ENCODE peak calls at places on chromosomes 7 and 10, in five cellular contexts. Y is spleen; J is CD8-positive, alpha-beta T cell; P is adrenal gland; R is mammary epithelial cell. Z is an unnamed sample.

GRCh38 chr10:70931168-70931805 is 42.9 kb upstream of the PCBD1 start:
- DNase-seq in Y (no peak), J (no peak), P (no peak), R (peak; percentile 79), Z (no peak)

GRCh38 chr10:102132563-102133372 is at the start of gene PPRC1:
- DNase-seq in Y (peak; percentile 99), J (peak; percentile 94), P (peak; percentile 99), R (peak; percentile 98), Z (peak; percentile 99)

GRCh38 chr7:149562602-149563001 is 65.0 kb upstream of the ZNF746 start:
- DNase-seq in Y (no peak), J (no peak), P (no peak), R (peak; percentile 33), Z (no peak)

GRCh38 chr7:3914385-3914784 is 613.3 kb downstream of the SDK1 start:
- DNase-seq in Y (no peak), J (no peak), P (no peak), R (no peak), Z (no peak)

GRCh38 chr10:8311526-8312070 is 257.1 kb downstream of the GATA3 start:
- DNase-seq in Y (no peak), J (no peak), P (no peak), R (no peak), Z (no peak)

GRCh38 chr7:157977306-157977705 is 610.3 kb downstream of the PTPRN2 start:
- DNase-seq in Y (peak; percentile 59), J (no peak), P (no peak), R (no peak), Z (no peak)

GRCh38 chr10:83289373-83289772 is 849.9 kb upstream of the GHITM start:
- DNase-seq in Y (no peak), J (no peak), P (no peak), R (no peak), Z (no peak)

GRCh38 chr7:138842111-138842510 is 44.1 kb upstream of the ATP6V0A4 start:
- DNase-seq in Y (no peak), J (no peak), P (peak; percentile 54), R (peak; percentile 12), Z (no peak)

GRCh38 chr10:62043493-62043938 is 142.0 kb downstream of the ARID5B start:
- DNase-seq in Y (no peak), J (no peak), P (no peak), R (no peak), Z (no peak)

GRCh38 chr10:33253411-33253810 is 81.1 kb downstream of the NRP1 start:
- DNase-seq in Y (no peak), J (no peak), P (no peak), R (no peak), Z (no peak)

GRCh38 chr7:148503900-148504487 is 86.6 kb upstream of the C7orf33 start:
- DNase-seq in Y (no peak), J (no peak), P (no peak), R (peak; percentile 15), Z (no peak)

GRCh38 chr10:116385311-116385710 is 42.3 kb upstream of the PNLIPRP3 start:
- DNase-seq in Y (no peak), J (no peak), P (no peak), R (no peak), Z (no peak)

GRCh38 chr10:22246680-22247391 is 29.0 kb upstream of the EBLN1 start:
- DNase-seq in Y (no peak), J (no peak), P (no peak), R (peak; percentile 97), Z (no peak)

GRCh38 chr10:110471566-110472139 is 26.1 kb upstream of the DUSP5 start:
- DNase-seq in Y (no peak), J (no peak), P (no peak), R (peak; percentile 40), Z (no peak)

GRCh38 chr7:109842386-109842785 is 1248.5 kb upstream of the LRRN3 start:
- DNase-seq in Y (no peak), J (no peak), P (no peak), R (no peak), Z (no peak)

GRCh38 chr7:109844362-109844761 is 1246.6 kb upstream of the LRRN3 start:
- DNase-seq in Y (no peak), J (no peak), P (no peak), R (no peak), Z (no peak)
- TF ChIP-seq CTCF in Y (no peak), J (peak; percentile 22), P (peak; percentile 30), R (peak; percentile 50), Z (no peak)

GRCh38 chr7:155648752-155649339 is 4.4 kb downstream of the RBM33 start:
- DNase-seq in Y (no peak), J (no peak), P (no peak), R (no peak), Z (no peak)

GRCh38 chr7:155652156-155653124 is 8.0 kb downstream of the RBM33 start:
- DNase-seq in Y (no peak), J (no peak), P (no peak), R (peak; percentile 68), Z (no peak)

GRCh38 chr7:155656891-155657290 is 12.4 kb downstream of the RBM33 start:
- DNase-seq in Y (no peak), J (no peak), P (no peak), R (no peak), Z (no peak)

GRCh38 chr7:155649588-155649987 is 5.1 kb downstream of the RBM33 start:
- DNase-seq in Y (no peak), J (no peak), P (no peak), R (no peak), Z (no peak)

GRCh38 chr7:155653773-155654172 is 9.3 kb downstream of the RBM33 start:
- DNase-seq in Y (no peak), J (no peak), P (no peak), R (peak; percentile 69), Z (peak; percentile 74)
- H3K4me1 ChIP-seq in Y (peaks cover 77% of the 10 kb centered on the region), J (peaks cover 65% of the 10 kb centered on the region), P (peaks cover 12% of the 10 kb centered on the region), R (peaks cover 20% of the 10 kb centered on the region), Z (peaks cover 18% of the 10 kb centered on the region)

DNA sequence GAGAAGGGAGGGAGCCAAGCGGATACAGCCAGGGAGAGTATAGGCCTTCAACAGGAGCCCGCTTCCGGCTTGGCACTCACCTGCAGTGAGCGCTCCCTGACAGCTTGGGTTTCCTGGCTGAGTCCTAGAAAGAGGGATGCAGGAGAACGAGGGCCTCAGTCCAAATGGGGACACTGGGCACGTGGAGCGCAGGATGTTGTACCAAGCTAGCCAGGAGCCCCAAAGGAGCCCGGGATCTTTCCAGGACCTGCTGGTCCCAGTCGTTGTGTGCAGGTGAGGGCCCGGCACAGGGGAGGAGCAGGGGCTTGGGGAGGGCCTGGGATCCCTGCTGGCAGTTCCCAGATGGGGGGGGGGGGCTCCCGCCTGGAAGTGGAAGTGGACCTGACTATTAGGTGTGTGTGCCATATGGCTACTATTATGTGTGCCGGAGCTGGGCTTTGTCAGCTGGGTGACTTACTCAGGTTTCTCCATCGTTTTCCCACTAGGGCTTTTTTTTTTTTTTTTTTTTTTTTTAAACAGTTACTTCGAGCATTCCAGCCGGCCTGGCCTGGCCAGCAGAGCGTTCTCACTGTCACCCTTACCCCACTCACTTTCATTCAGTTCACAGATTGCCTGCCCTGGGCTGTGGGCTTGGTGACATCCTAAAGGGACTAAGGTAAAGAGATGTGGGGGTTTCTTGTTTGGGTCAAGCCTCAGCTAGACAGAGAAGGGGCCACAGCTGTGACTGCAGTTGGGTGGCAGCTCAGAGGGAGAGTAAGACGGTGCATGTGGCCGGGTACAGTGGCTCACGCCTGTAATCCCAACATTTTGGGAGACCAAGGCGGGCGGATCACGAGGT is 3.8 kb downstream of the AGAP3 start:
- DNase-seq in Y (no peak), J (no peak), P (no peak), R (no peak), Z (no peak)
- H3K4me3 ChIP-seq in Y (no peak overlapping the region), J (no peak overlapping the region), P (no peak overlapping the region), R (no peak overlapping the region), Z (no peak overlapping the region)

GRCh38 chr10:87092861-87093460 is 1.7 kb downstream of the GLUD1 start:
- DNase-seq in Y (no peak), J (no peak), P (no peak), R (peak; percentile 41), Z (no peak)

GRCh38 chr10:87095241-87095945 is 387 bp downstream of the SHLD2 start:
- DNase-seq in Y (peak; percentile 96), J (peak; percentile 65), P (peak; percentile 92), R (peak; percentile 86), Z (peak; percentile 84)

GRCh38 chr10:87093461-87094372 is 926 bp downstream of the GLUD1 start:
- DNase-seq in Y (peak; percentile 93), J (peak; percentile 27), P (peak; percentile 83), R (peak; percentile 53), Z (peak; percentile 78)

GRCh38 chr10:87092356-87092860 is 2.2 kb downstream of the GLUD1 start:
- DNase-seq in Y (no peak), J (no peak), P (no peak), R (peak; percentile 31), Z (no peak)

DNA sequence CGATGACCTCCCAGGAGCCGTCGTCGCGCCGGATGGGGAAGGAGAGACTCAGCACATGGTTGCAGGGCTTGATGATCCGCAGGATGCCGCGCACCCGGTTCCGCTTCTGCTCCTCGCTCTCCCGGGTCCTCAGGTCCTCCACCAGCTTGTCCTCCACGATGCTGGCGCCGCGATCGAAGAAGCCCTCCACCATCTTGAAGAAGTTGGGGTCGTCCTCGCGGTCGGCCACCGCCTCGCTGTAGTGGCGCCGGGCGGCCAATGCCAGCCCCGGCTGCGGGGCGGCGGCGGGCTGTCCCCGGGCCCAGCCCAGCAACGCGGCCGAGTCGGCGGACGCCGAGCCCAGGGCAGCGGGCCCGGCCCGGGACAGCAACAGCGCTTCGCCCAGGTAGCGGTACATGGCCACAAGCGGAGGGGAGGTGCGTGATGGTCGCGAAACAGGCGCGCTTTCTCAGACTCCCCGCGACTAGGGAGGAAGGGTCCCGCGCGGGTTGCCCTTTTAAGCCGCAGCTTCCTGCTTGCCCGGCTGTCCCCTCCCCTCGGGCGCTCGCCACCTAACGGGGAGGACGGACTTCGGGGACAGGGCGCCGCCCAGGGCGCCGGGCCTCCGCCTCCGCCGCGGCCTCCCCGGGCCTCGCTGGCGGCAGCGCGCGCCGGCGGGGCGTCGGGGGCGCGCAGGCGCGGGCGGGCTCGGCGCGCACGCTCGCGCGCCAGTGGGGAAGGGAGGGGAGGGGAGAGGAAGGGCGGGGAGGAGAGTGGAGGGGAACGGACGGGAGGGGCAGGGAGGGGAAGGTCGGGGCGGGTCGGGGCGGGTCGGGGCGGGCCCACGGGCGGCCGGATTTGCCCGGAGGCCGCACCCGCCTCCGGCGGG is at the start of the genes GLUD1 and SHLD2:
- DNase-seq in Y (peak; percentile 99), J (peak; percentile 73), P (peak; percentile 95), R (peak; percentile 89), Z (peak; percentile 94)
- TF ChIP-seq CTCF in Y (no peak), J (no peak), P (no peak), R (no peak), Z (no peak)

GRCh38 chr10:128540806-128541739 is 414.9 kb upstream of the MKI67 start:
- DNase-seq in Y (no peak), J (no peak), P (no peak), R (no peak), Z (no peak)

GRCh38 chr10:128542659-128543058 is 416.4 kb upstream of the MKI67 start:
- DNase-seq in Y (no peak), J (no peak), P (no peak), R (no peak), Z (no peak)

GRCh38 chr10:128539784-128540759 is 413.8 kb upstream of the MKI67 start:
- DNase-seq in Y (no peak), J (no peak), P (no peak), R (no peak), Z (no peak)

GRCh38 chr10:128545216-128545615 is 419.0 kb upstream of the MKI67 start:
- DNase-seq in Y (no peak), J (no peak), P (no peak), R (no peak), Z (no peak)

DNA sequence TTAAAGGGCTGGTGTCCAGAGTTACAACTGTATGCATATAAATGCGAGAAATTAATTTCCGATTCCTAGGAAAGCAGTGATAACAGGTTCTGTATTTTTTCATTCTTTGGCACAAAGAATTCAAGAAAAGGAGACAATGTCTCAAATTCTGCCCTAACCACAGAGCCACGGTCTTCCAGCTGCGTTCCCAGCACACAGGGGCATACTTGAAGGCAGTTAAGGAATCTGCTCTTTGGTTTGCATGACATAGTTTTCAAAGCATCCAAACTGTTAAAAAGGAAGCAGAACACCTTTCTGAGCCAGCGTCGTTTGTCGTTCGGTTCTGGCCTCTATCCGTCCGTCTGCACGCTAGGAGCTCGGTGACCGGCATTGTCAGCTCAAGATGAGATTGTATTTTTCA is 417.0 kb upstream of the MKI67 start:
- DNase-seq in Y (no peak), J (no peak), P (no peak), R (no peak), Z (no peak)
- H3K4me1 ChIP-seq in Y (no peaks in the 10 kb centered on the region), J (no peaks in the 10 kb centered on the region), P (no peaks in the 10 kb centered on the region), R (no peaks in the 10 kb centered on the region), Z (no peaks in the 10 kb centered on the region)

Z was measured in lung.